ENCODE peak calls at places on chromosomes 12 and 14, in six cellular contexts. S is nucleus accumbens; F is SHP77; U is Panc1; L is stimulated activated CD4-positive, alpha-beta T cell treated with anti-CD3 and anti-CD28 coated beads, Interleukin-2, amount 100 ng/mL, for 24 hours; N is adrenal gland. T is an unnamed sample.

GRCh38 chr12:46260913-46261476 is 7.8 kb downstream of the SLC38A1 start:
- DNase-seq in S (no peak), F (no peak), U (no peak), L (no peak), N (no peak), T (no peak)

GRCh38 chr14:68711551-68712437 is 81.1 kb downstream of the ZFP36L1 start:
- DNase-seq in S (no peak), F (no peak), U (no peak), L (no peak), N (no peak), T (no peak)

GRCh38 chr12:91924827-91925226 is 220.8 kb downstream of the BTG1 start:
- DNase-seq in S (no peak), F (no peak), U (no peak), L (no peak), N (no peak), T (no peak)

GRCh38 chr14:70726651-70727375 is 82.5 kb downstream of the MAP3K9 start:
- DNase-seq in S (no peak), F (no peak), U (no peak), L (no peak), N (no peak), T (no peak)

GRCh38 chr14:97138801-97139200 is 341.6 kb downstream of the VRK1 start:
- DNase-seq in S (no peak), F (no peak), U (no peak), L (no peak), N (no peak), T (no peak)

GRCh38 chr12:90333939-90334338 is 621.0 kb downstream of the CCER1 start:
- DNase-seq in S (no peak), F (no peak), U (no peak), L (no peak), N (no peak), T (no peak)

GRCh38 chr12:88893801-88894200 is 313.5 kb upstream of the KITLG start:
- DNase-seq in S (no peak), F (no peak), U (no peak), L (no peak), N (no peak), T (no peak)

GRCh38 chr12:58450868-58451482 is 469.3 kb downstream of the LRIG3 start:
- DNase-seq in S (no peak), F (no peak), U (no peak), L (no peak), N (peak), T (no peak)

GRCh38 chr12:120229071-120229582 is 28.2 kb upstream of the RPLP0 start:
- DNase-seq in S (no peak), F (no peak), U (no peak), L (no peak), N (no peak), T (no peak)

GRCh38 chr12:981956-982355 is 9.1 kb upstream of the ERC1 start:
- DNase-seq in S (no peak), F (no peak), U (no peak), L (no peak), N (no peak), T (no peak)

GRCh38 chr12:57242691-57243454 is 8.1 kb downstream of the STAC3 start:
- DNase-seq in S (no peak), F (peak), U (no peak), L (peak), N (peak), T (no peak)

GRCh38 chr12:59695379-59695778 is 99.5 kb downstream of the SLC16A7 start:
- DNase-seq in S (no peak), F (no peak), U (no peak), L (no peak), N (no peak), T (no peak)

GRCh38 chr12:58148976-58149375 is 207.6 kb downstream of the ATP23 start:
- DNase-seq in S (no peak), F (no peak), U (no peak), L (no peak), N (no peak), T (no peak)

GRCh38 chr12:56102683-56103065 is 1.7 kb upstream of the PA2G4 start:
- DNase-seq in S (no peak), F (no peak), U (no peak), L (no peak), N (no peak), T (no peak)

GRCh38 chr12:113052326-113052725 is 4.2 kb upstream of the DTX1 start:
- DNase-seq in S (no peak), F (no peak), U (no peak), L (no peak), N (no peak), T (no peak)

GRCh38 chr12:75779891-75780501 is 251.6 kb downstream of the PHLDA1 start:
- DNase-seq in S (no peak), F (no peak), U (no peak), L (no peak), N (no peak), T (no peak)

GRCh38 chr14:104797112-104798044 is 1.8 kb upstream of the AKT1 start:
- DNase-seq in S (no peak), F (peak), U (no peak), L (no peak), N (no peak), T (no peak)

GRCh38 chr14:23076785-23077408 is 18.0 kb downstream of the ACIN1 start:
- DNase-seq in S (no peak), F (no peak), U (no peak), L (peak), N (no peak), T (no peak)

GRCh38 chr12:70709022-70709421 is 71.8 kb upstream of the PTPRB start:
- DNase-seq in S (no peak), F (no peak), U (no peak), L (no peak), N (no peak), T (no peak)

GRCh38 chr14:91067186-91067585 is 6.7 kb upstream of the RPS6KA5 start:
- DNase-seq in S (no peak), F (no peak), U (no peak), L (peak), N (no peak), T (no peak)

GRCh38 chr14:99348816-99349609 is 77.0 kb upstream of the BCL11B start:
- DNase-seq in S (no peak), F (no peak), U (no peak), L (no peak), N (no peak), T (no peak)

GRCh38 chr12:46401703-46402102 is 29.1 kb upstream of the SLC38A2 start:
- DNase-seq in S (no peak), F (no peak), U (no peak), L (no peak), N (no peak), T (no peak)

GRCh38 chr14:24389266-24389855 is 9.4 kb upstream of the NYNRIN start:
- DNase-seq in S (no peak), F (no peak), U (no peak), L (no peak), N (no peak), T (no peak)

GRCh38 chr12:88227263-88227662 is 85.2 kb downstream of the TMTC3 start:
- DNase-seq in S (no peak), F (no peak), U (no peak), L (no peak), N (no peak), T (no peak)

GRCh38 chr12:107167756-107168155 is 74.4 kb upstream of the CRY1 start:
- DNase-seq in S (no peak), F (no peak), U (no peak), L (no peak), N (no peak), T (no peak)

GRCh38 chr14:104394606-104394910 is 185.0 kb upstream of the C14orf180 start:
- DNase-seq in S (no peak), F (no peak), U (no peak), L (no peak), N (no peak), T (no peak)

GRCh38 chr12:2283480-2283879 is 230.7 kb downstream of the CACNA1C start:
- DNase-seq in S (no peak), F (no peak), U (no peak), L (no peak), N (no peak), T (no peak)

GRCh38 chr12:55736780-55737580 is 5.9 kb upstream of the GDF11 start:
- DNase-seq in S (peak), F (peak), U (peak), L (peak), N (peak), T (no peak)

GRCh38 chr14:50839048-50839447 is 8.1 kb upstream of the NIN start:
- DNase-seq in S (no peak), F (no peak), U (no peak), L (no peak), N (peak), T (no peak)

GRCh38 chr12:50081096-50081808 is 3.9 kb upstream of the SMARCD1 start:
- DNase-seq in S (no peak), F (no peak), U (no peak), L (no peak), N (no peak), T (no peak)

GRCh38 chr12:61414470-61414869 is 845.7 kb upstream of the USP15 start:
- DNase-seq in S (no peak), F (no peak), U (no peak), L (no peak), N (no peak), T (no peak)

GRCh38 chr14:64509036-64509435 is 4.5 kb downstream of the ZBTB1 start:
- DNase-seq in S (no peak), F (no peak), U (no peak), L (no peak), N (no peak), T (no peak)

GRCh38 chr12:55700255-55701018 is 7.3 kb downstream of the ITGA7 start:
- DNase-seq in S (no peak), F (no peak), U (no peak), L (no peak), N (no peak), T (no peak)

GRCh38 chr14:94681300-94682060 is 69.3 kb downstream of the SERPINA3 start:
- DNase-seq in S (no peak), F (no peak), U (no peak), L (no peak), N (peak), T (no peak)